ENCODE peak calls at places on chromosomes 13 and 19, in four cellular contexts. One of them, this sample, is unnamed.

GRCh38 chr19:5837768-5838364 is 1.6 kb downstream of the FUT6 start:
- DNase-seq in NCI-H510A treated with DMSO at 0.1 percent for 48 hours: no peak
- DNase-seq in GM12891: no peak
- DNase-seq in HEK293T: no peak
- DNase-seq in this sample: no peak

GRCh38 chr13:81051873-81052272 is 710.9 kb upstream of the SPRY2 start:
- DNase-seq in NCI-H510A treated with DMSO at 0.1 percent for 48 hours: no peak
- DNase-seq in GM12891: no peak
- DNase-seq in HEK293T: no peak
- DNase-seq in this sample: no peak

GRCh38 chr13:51360489-51360888 is 21.0 kb downstream of the SERPINE3 start:
- DNase-seq in GM12891: no peak
- DNase-seq in HEK293T: no peak
- DNase-seq in NCI-H510A treated with DMSO at 0.1 percent for 48 hours: no peak
- DNase-seq in this sample: no peak

GRCh38 chr19:335072-335471 is 9.5 kb downstream of the MIER2 start:
- DNase-seq in GM12891: no peak
- DNase-seq in NCI-H510A treated with DMSO at 0.1 percent for 48 hours: no peak
- DNase-seq in HEK293T: no peak
- DNase-seq in this sample: no peak

GRCh38 chr19:55692681-55693081 is 17.7 kb downstream of the EPN1 start:
- DNase-seq in HEK293T: no peak
- DNase-seq in NCI-H510A treated with DMSO at 0.1 percent for 48 hours: no peak
- DNase-seq in GM12891: no peak
- DNase-seq in this sample: no peak

GRCh38 chr19:42352893-42353259 is 27.4 kb downstream of the MEGF8 start:
- DNase-seq in GM12891: no peak
- DNase-seq in HEK293T: no peak
- DNase-seq in NCI-H510A treated with DMSO at 0.1 percent for 48 hours: no peak
- DNase-seq in this sample: no peak

GRCh38 chr19:53915000-53915399 is 5.9 kb downstream of the CACNG7 start:
- DNase-seq in NCI-H510A treated with DMSO at 0.1 percent for 48 hours: no peak
- DNase-seq in HEK293T: peak
- DNase-seq in GM12891: no peak
- DNase-seq in this sample: no peak

GRCh38 chr19:29760752-29761502 is 45.9 kb upstream of the C19orf12 start:
- DNase-seq in NCI-H510A treated with DMSO at 0.1 percent for 48 hours: no peak
- DNase-seq in GM12891: no peak
- DNase-seq in HEK293T: no peak
- DNase-seq in this sample: no peak

GRCh38 chr13:37546087-37546486 is 52.5 kb downstream of the POSTN start:
- DNase-seq in GM12891: no peak
- DNase-seq in NCI-H510A treated with DMSO at 0.1 percent for 48 hours: no peak
- DNase-seq in HEK293T: no peak
- DNase-seq in this sample: no peak

GRCh38 chr19:42396248-42396541 is 6.1 kb upstream of the CNFN start:
- DNase-seq in NCI-H510A treated with DMSO at 0.1 percent for 48 hours: peak
- DNase-seq in HEK293T: peak
- DNase-seq in GM12891: no peak
- DNase-seq in this sample: peak

This sample was measured in RPMI8226.